ENCODE peak calls at places on chromosomes 11 and 22, in nine cellular contexts. F is stomach, V is GM23338, E is transverse colon, B is breast epithelium, Q is Panc1, T is HCT116, Y is sigmoid colon, M is esophagus muscularis mucosa. Z is an unnamed sample.

GRCh38 chr22:30435674-30436126 is 10.1 kb downstream of the MTFP1 start:
- DNase-seq in F (peak; percentile 56), V (no peak), E (peak; percentile 65), B (peak; percentile 44), Q (no peak), T (peak; percentile 79), Y (no peak), M (no peak), Z (no peak)

GRCh38 chr11:95156916-95157568 is 67.4 kb downstream of the ENDOD1 start:
- DNase-seq in F (no peak), V (peak; percentile 21), E (no peak), B (peak; percentile 72), Q (no peak), T (no peak), Y (peak; percentile 84), M (no peak), Z (no peak)

GRCh38 chr11:14902650-14903350 is 10.8 kb upstream of the CYP2R1 start:
- DNase-seq in F (no peak), V (no peak), E (no peak), B (no peak), Q (no peak), T (no peak), Y (no peak), M (no peak), Z (no peak)

GRCh38 chr11:94638902-94639373 is 71.8 kb downstream of the PIWIL4 start:
- DNase-seq in F (no peak), V (no peak), E (no peak), B (no peak), Q (no peak), T (no peak), Y (no peak), M (peak; percentile 89), Z (no peak)

GRCh38 chr22:47084226-47084625 is 321.8 kb downstream of the TBC1D22A start:
- DNase-seq in F (no peak), V (peak; percentile 61), E (no peak), B (no peak), Q (no peak), T (no peak), Y (no peak), M (no peak), Z (no peak)

GRCh38 chr11:117444256-117445096 is 116.8 kb downstream of the CEP164 start:
- DNase-seq in F (no peak), V (no peak), E (no peak), B (no peak), Q (no peak), T (no peak), Y (no peak), M (no peak), Z (no peak)

GRCh38 chr11:69435161-69435990 is 46.1 kb upstream of the LINC01488 start:
- DNase-seq in F (no peak), V (no peak), E (no peak), B (no peak), Q (no peak), T (no peak), Y (peak; percentile 50), M (no peak), Z (no peak)

GRCh38 chr11:129701706-129702105 is 113.9 kb upstream of the TMEM45B start:
- DNase-seq in F (no peak), V (no peak), E (no peak), B (no peak), Q (no peak), T (no peak), Y (no peak), M (peak; percentile 91), Z (no peak)

GRCh38 chr11:33723238-33723881 is 12.9 kb downstream of the CD59 start:
- DNase-seq in F (no peak), V (no peak), E (no peak), B (no peak), Q (no peak), T (peak; percentile 72), Y (no peak), M (no peak), Z (no peak)

GRCh38 chr11:35682230-35683195 is 19.9 kb downstream of the TRIM44 start:
- DNase-seq in F (no peak), V (peak; percentile 29), E (peak; percentile 41), B (no peak), Q (no peak), T (no peak), Y (no peak), M (no peak), Z (no peak)

GRCh38 chr22:48488611-48489456 is 1338.8 kb downstream of the BRD1 start:
- DNase-seq in F (no peak), V (peak; percentile 61), E (no peak), B (no peak), Q (no peak), T (no peak), Y (peak; percentile 44), M (no peak), Z (no peak)

GRCh38 chr11:130411223-130411622 is 17.2 kb downstream of the ADAMTS8 start:
- DNase-seq in F (no peak), V (no peak), E (no peak), B (no peak), Q (no peak), T (no peak), Y (no peak), M (no peak), Z (no peak)

GRCh38 chr11:61791737-61792309 is 576 bp downstream of the TMEM258 start:
- DNase-seq in F (peak; percentile 76), V (peak; percentile 80), E (peak; percentile 76), B (peak; percentile 74), Q (no peak), T (peak; percentile 63), Y (peak; percentile 90), M (no peak), Z (no peak)

GRCh38 chr22:19085233-19086043 is 36.8 kb downstream of the DGCR2 start:
- DNase-seq in F (no peak), V (peak; percentile 37), E (no peak), B (no peak), Q (no peak), T (no peak), Y (peak; percentile 30), M (no peak), Z (no peak)

GRCh38 chr11:67732045-67732787 is 57.8 kb upstream of the ALDH3B2 start:
- DNase-seq in F (no peak), V (peak; percentile 66), E (no peak), B (peak; percentile 37), Q (peak; percentile 4), T (peak; percentile 4), Y (no peak), M (no peak), Z (no peak)

GRCh38 chr11:23765862-23766261 is 731.0 kb upstream of the LUZP2 start:
- DNase-seq in F (no peak), V (no peak), E (no peak), B (no peak), Q (no peak), T (no peak), Y (no peak), M (no peak), Z (no peak)

GRCh38 chr11:33682019-33682418 is 18.6 kb downstream of the C11orf91 start:
- DNase-seq in F (no peak), V (no peak), E (no peak), B (no peak), Q (no peak), T (no peak), Y (no peak), M (no peak), Z (no peak)

GRCh38 chr11:64581057-64581523 is 9.9 kb upstream of the SLC22A12 start:
- DNase-seq in F (no peak), V (no peak), E (no peak), B (no peak), Q (no peak), T (no peak), Y (peak; percentile 25), M (no peak), Z (no peak)

GRCh38 chr11:20059587-20060021 is 100.7 kb downstream of the DBX1 start:
- DNase-seq in F (no peak), V (no peak), E (no peak), B (no peak), Q (no peak), T (no peak), Y (no peak), M (no peak), Z (no peak)

GRCh38 chr11:65575568-65576231 is at the start of gene EHBP1L1:
- DNase-seq in F (peak; percentile 80), V (peak; percentile 63), E (peak; percentile 89), B (no peak), Q (no peak), T (no peak), Y (peak; percentile 88), M (no peak), Z (no peak)

GRCh38 chr11:44066732-44067131 is 662 bp downstream of the ACCS start:
- DNase-seq in F (no peak), V (no peak), E (peak; percentile 39), B (no peak), Q (no peak), T (peak; percentile 31), Y (peak; percentile 66), M (no peak), Z (no peak)

GRCh38 chr22:48535868-48536690 is 1291.6 kb downstream of the BRD1 start:
- DNase-seq in F (no peak), V (no peak), E (no peak), B (peak; percentile 27), Q (no peak), T (no peak), Y (no peak), M (no peak), Z (no peak)

GRCh38 chr11:77506857-77507256 is 33.0 kb upstream of the PAK1 start:
- DNase-seq in F (no peak), V (no peak), E (peak; percentile 57), B (no peak), Q (no peak), T (peak; percentile 3), Y (no peak), M (no peak), Z (no peak)

GRCh38 chr11:85946221-85946620 is 91.0 kb downstream of the CCDC83 start:
- DNase-seq in F (no peak), V (no peak), E (no peak), B (no peak), Q (no peak), T (no peak), Y (no peak), M (no peak), Z (no peak)
- TF ChIP-seq CTCF in F (no peak), V (no peak), E (no peak), B (no peak), Q (no peak), T (no peak), Y (no peak), M (no peak), Z (no peak)

GRCh38 chr22:17823964-17824363 is 49.7 kb upstream of the BID start:
- DNase-seq in F (no peak), V (no peak), E (no peak), B (no peak), Q (no peak), T (no peak), Y (no peak), M (no peak), Z (no peak)
- TF ChIP-seq POLR2AphosphoS5 in F (no peak), V (no peak), E (no peak), B (no peak), Q (no peak), T (no peak), Y (no peak), M (no peak), Z (no peak)

GRCh38 chr11:123654566-123655081 is at the start of gene SCN3B:
- DNase-seq in F (peak; percentile 66), V (peak; percentile 90), E (peak; percentile 57), B (peak; percentile 49), Q (peak; percentile 10), T (no peak), Y (peak; percentile 71), M (no peak), Z (no peak)
- H3K4me3 ChIP-seq in F (peak within 1 kb of the TSS; percentile 80), V (peak within 1 kb of the TSS; percentile 97), E (peak within 1 kb of the TSS; percentile 29), B (peak within 1 kb of the TSS; percentile 76), Q (peak within 1 kb of the TSS; percentile 55), T (peak within 1 kb of the TSS; percentile 52), Y (peak within 1 kb of the TSS; percentile 60), M (peak within 1 kb of the TSS; percentile 57), Z (peak within 1 kb of the TSS; percentile 62)

GRCh38 chr11:93196816-93197382 is 892 bp downstream of the SLC36A4 start:
- DNase-seq in F (no peak), V (peak; percentile 57), E (no peak), B (no peak), Q (no peak), T (peak; percentile 8), Y (no peak), M (no peak), Z (no peak)
- TF ChIP-seq CTCF in F (no peak), V (no peak), E (peak; percentile 34), B (no peak), Q (peak; percentile 49), T (peak; percentile 53), Y (no peak), M (peak; percentile 38), Z (no peak)

Z was measured in vagina.